ENCODE peak calls at places on chromosomes 11 and 22, in five cellular contexts. Q is HS-5; F is activated naive CD8-positive, alpha-beta T cell treated with anti-CD3 and anti-CD28 coated beads, Interleukin-2, amount 50 U/mL, for 24 hours; K is activated T-helper 1 cell treated with anti-CD3 and anti-CD28 coated beads, Interleukin-12 subunit alpha, Interleukin-12 subunit beta, Interleukin-2, Interleukin-4 antibody, amounts not matched to agents 30 ng/mL and 10 ng/mL and 1 ng/mL, durations not matched to agents 14 hours and 24 hours and 36 hours; S is NCI-H1105 treated with DMSO at 0.1 percent for 48 hours. O is an unnamed sample.
A peak's percentile ranks its signal among the peaks of the same experiment; 100 is the strongest.

GRCh38 chr11:13637125-13638119 is 31.0 kb upstream of the FAR1 start:
- DNase-seq in S (no peak), F (no peak), Q (no peak), K (no peak), O (no peak)

GRCh38 chr11:120326845-120327281 is 1.8 kb downstream of the TLCD5 start:
- DNase-seq in K (no peak), Q (no peak), F (no peak), S (no peak), O (no peak)

GRCh38 chr11:68998390-68998911 is 14.6 kb downstream of the MRGPRF start:
- DNase-seq in F (no peak), S (peak; percentile 94), K (no peak), Q (no peak), O (no peak)

GRCh38 chr11:131511794-131512193 is 141.4 kb downstream of the NTM start:
- DNase-seq in Q (no peak), F (peak; percentile 3), S (peak; percentile 73), K (no peak), O (no peak)

GRCh38 chr22:23856721-23857605 is 712 bp upstream of the SLC2A11 start:
- DNase-seq in K (no peak), Q (no peak), F (no peak), S (peak; percentile 52), O (no peak)

GRCh38 chr11:28966951-28967350 is 858.8 kb downstream of the METTL15 start:
- DNase-seq in S (no peak), F (no peak), Q (no peak), K (no peak), O (no peak)

GRCh38 chr11:69111578-69112247 is 44.0 kb upstream of the SMIM38 start:
- DNase-seq in S (no peak), F (no peak), Q (no peak), K (no peak), O (no peak)

GRCh38 chr22:48750826-48751440 is 1076.7 kb downstream of the BRD1 start:
- DNase-seq in K (no peak), S (no peak), Q (no peak), F (no peak), O (no peak)

GRCh38 chr22:27032121-27032761 is 374.9 kb downstream of the MIAT start:
- DNase-seq in K (no peak), Q (no peak), S (peak; percentile 74), F (no peak), O (no peak)

GRCh38 chr11:12088047-12088481 is 22.3 kb upstream of the MICAL2 start:
- DNase-seq in F (no peak), Q (no peak), K (no peak), S (no peak), O (no peak)

GRCh38 chr11:43984519-43985385 is 42.3 kb downstream of the C11orf96 start:
- DNase-seq in F (no peak), Q (no peak), K (no peak), S (peak; percentile 46), O (peak; percentile 55)

GRCh38 chr11:36292311-36292722 is 3.1 kb upstream of the COMMD9 start:
- DNase-seq in K (peak; percentile 13), S (peak; percentile 35), Q (no peak), F (peak; percentile 10), O (no peak)

GRCh38 chr11:43327987-43328386 is 16.2 kb downstream of the API5 start:
- DNase-seq in Q (peak; percentile 97), S (peak; percentile 48), K (no peak), F (no peak), O (peak; percentile 65)

GRCh38 chr11:71323876-71324526 is 71.6 kb upstream of the SHANK2 start:
- DNase-seq in F (no peak), S (no peak), K (no peak), Q (no peak), O (no peak)

GRCh38 chr11:45169310-45170072 is 23.1 kb downstream of the PRDM11 start:
- DNase-seq in F (no peak), S (peak; percentile 23), Q (no peak), K (no peak), O (no peak)

GRCh38 chr11:22787565-22788162 is 41.9 kb downstream of the SVIP start:
- DNase-seq in K (no peak), S (peak; percentile 65), F (peak; percentile 10), Q (no peak), O (no peak)

GRCh38 chr11:117589024-117589423 is 208.0 kb downstream of the DSCAML1 start:
- DNase-seq in K (no peak), Q (no peak), S (no peak), F (no peak), O (no peak)

GRCh38 chr11:116601734-116602636 is 170.8 kb downstream of the BUD13 start:
- DNase-seq in Q (peak; percentile 5), S (no peak), F (no peak), K (no peak), O (no peak)

GRCh38 chr22:29079218-29079901 is 6.5 kb downstream of the KREMEN1 start:
- DNase-seq in Q (no peak), K (no peak), S (peak; percentile 95), F (no peak), O (no peak)

GRCh38 chr11:68838572-68838964 is 3.1 kb downstream of the CPT1A start:
- DNase-seq in S (no peak), K (no peak), Q (no peak), F (peak; percentile 43), O (no peak)

GRCh38 chr22:23823331-23823791 is 15.4 kb downstream of the DERL3 start:
- DNase-seq in F (no peak), Q (no peak), S (no peak), K (no peak), O (no peak)

GRCh38 chr11:70569173-70569890 is 171.0 kb downstream of the CTTN start:
- DNase-seq in Q (no peak), K (no peak), F (no peak), S (no peak), O (no peak)

GRCh38 chr11:32052218-32052617 is 38.7 kb upstream of the RCN1 start:
- DNase-seq in K (peak; percentile 28), S (peak; percentile 37), Q (no peak), F (peak; percentile 55), O (no peak)

GRCh38 chr11:133934599-133935550 is 21.9 kb downstream of the IGSF9B start:
- DNase-seq in K (no peak), F (no peak), S (no peak), Q (no peak), O (no peak)

GRCh38 chr11:124194696-124195418 is 11.7 kb downstream of the OR10D3 start:
- DNase-seq in Q (peak; percentile 2), K (peak; percentile 22), S (peak; percentile 71), F (peak; percentile 44), O (peak; percentile 14)

GRCh38 chr11:46393231-46393616 is 1.6 kb upstream of the CHRM4 start:
- DNase-seq in S (no peak), F (no peak), Q (no peak), K (no peak), O (no peak)

GRCh38 chr22:29799217-29799680 is 32.1 kb downstream of the UQCR10 start:
- DNase-seq in S (no peak), F (no peak), K (no peak), Q (peak; percentile 85), O (peak; percentile 57)

GRCh38 chr22:17230239-17230638 is 11.0 kb upstream of the ADA2 start:
- DNase-seq in S (no peak), F (no peak), K (no peak), Q (no peak), O (no peak)

GRCh38 chr11:129894281-129895125 is 875 bp downstream of the NFRKB start:
- DNase-seq in S (no peak), K (no peak), F (peak; percentile 7), Q (peak; percentile 4), O (no peak)

GRCh38 chr11:93528252-93528651 is 14.9 kb downstream of the SMCO4 start:
- DNase-seq in F (no peak), Q (no peak), K (no peak), S (no peak), O (no peak)

GRCh38 chr11:75492181-75492820 is 33.4 kb downstream of the GDPD5 start:
- DNase-seq in S (no peak), K (peak; percentile 49), Q (no peak), F (peak; percentile 71), O (no peak)

GRCh38 chr22:36879775-36880174 is 19.0 kb downstream of the NCF4 start:
- DNase-seq in S (no peak), F (no peak), Q (no peak), K (no peak), O (no peak)

GRCh38 chr22:45580703-45581381 is 78.2 kb downstream of the FBLN1 start:
- DNase-seq in K (no peak), F (no peak), S (no peak), Q (no peak), O (no peak)

GRCh38 chr11:62574363-62575057 is 819 bp upstream of the EEF1G start:
- DNase-seq in K (no peak), Q (no peak), S (peak; percentile 47), F (peak; percentile 21), O (no peak)

GRCh38 chr22:35627267-35628041 is 10.3 kb upstream of the MB start:
- DNase-seq in K (peak; percentile 22), S (no peak), Q (peak; percentile 92), F (peak; percentile 74), O (peak; percentile 78)

GRCh38 chr22:48758021-48758561 is 1069.6 kb downstream of the BRD1 start:
- DNase-seq in Q (no peak), K (no peak), F (no peak), S (peak; percentile 8), O (no peak)